ENCODE peak calls at places on chromosomes 1 and 21, in seven cellular contexts. R, D, F, S, J, A and P are unnamed samples.
A peak's percentile ranks its signal among the peaks of the same experiment; 100 is the strongest.

GRCh38 chr1:247274857-247275256 is 19.0 kb downstream of the VN1R5 start:
- DNase-seq in F (no peak), D (no peak), S (no peak), J (no peak), A (no peak), R (no peak), P (no peak)

GRCh38 chr1:234647245-234647644 is 37.3 kb upstream of the IRF2BP2 start:
- DNase-seq in J (no peak), A (no peak), D (no peak), R (no peak), F (no peak), S (no peak), P (no peak)

GRCh38 chr1:115116511-115116910 is 27.2 kb upstream of the TSPAN2 start:
- DNase-seq in R (no peak), D (no peak), F (no peak), J (no peak), A (no peak), S (no peak), P (no peak)

GRCh38 chr1:8625981-8626898 is 191.2 kb downstream of the RERE start:
- DNase-seq in S (peak; percentile 99), A (peak; percentile 98), F (no peak), J (no peak), R (no peak), D (peak; percentile 98), P (no peak)

GRCh38 chr1:150528997-150529396 is 13.4 kb downstream of the FALEC start:
- DNase-seq in J (no peak), F (no peak), D (peak; percentile 81), A (peak; percentile 94), S (peak; percentile 91), R (no peak), P (no peak)

GRCh38 chr21:36059823-36060158 is 535 bp downstream of the SETD4 start:
- DNase-seq in R (no peak), A (no peak), S (no peak), J (no peak), F (peak; percentile 78), D (no peak), P (peak; percentile 40)

GRCh38 chr1:8004113-8004802 is 21.9 kb downstream of the ERRFI1 start:
- DNase-seq in J (no peak), F (peak; percentile 78), R (no peak), D (no peak), A (peak; percentile 59), S (peak; percentile 59), P (peak; percentile 70)

GRCh38 chr1:72936942-72937341 is 654.6 kb upstream of the NEGR1 start:
- DNase-seq in A (peak; percentile 10), D (no peak), F (no peak), R (no peak), J (no peak), S (no peak), P (no peak)

GRCh38 chr1:29812397-29813135 is 576.2 kb downstream of the PTPRU start:
- DNase-seq in D (no peak), A (no peak), J (no peak), F (no peak), R (no peak), S (no peak), P (no peak)

GRCh38 chr1:109350650-109351049 is 43.8 kb upstream of the MYBPHL start:
- DNase-seq in J (no peak), R (no peak), D (no peak), S (no peak), F (no peak), A (no peak), P (no peak)

GRCh38 chr1:75615664-75616435 is 4.9 kb upstream of the SLC44A5 start:
- DNase-seq in J (no peak), D (peak; percentile 21), R (peak; percentile 56), F (no peak), S (peak; percentile 51), A (peak; percentile 56), P (no peak)

GRCh38 chr1:177943999-177944672 is 25.7 kb downstream of the SEC16B start:
- DNase-seq in D (no peak), J (no peak), A (no peak), S (peak; percentile 66), R (no peak), F (no peak), P (no peak)

GRCh38 chr1:228352677-228353481 is 53.8 kb downstream of the TRIM11 start:
- DNase-seq in S (no peak), D (no peak), A (no peak), F (no peak), R (no peak), J (no peak), P (no peak)

GRCh38 chr1:146032613-146033219 is 11.2 kb upstream of the HJV start:
- DNase-seq in S (peak; percentile 67), F (no peak), A (peak; percentile 36), D (peak; percentile 47), J (no peak), R (peak; percentile 77), P (no peak)

GRCh38 chr1:172826096-172826741 is 167.3 kb downstream of the FASLG start:
- DNase-seq in D (peak; percentile 95), F (no peak), S (peak; percentile 93), A (peak; percentile 87), J (no peak), R (peak; percentile 85), P (peak; percentile 37)

GRCh38 chr1:160567858-160568682 is 11.2 kb downstream of the CD84 start:
- DNase-seq in S (no peak), D (no peak), F (no peak), R (no peak), J (no peak), A (no peak), P (no peak)

GRCh38 chr1:92230736-92231135 is 13.0 kb downstream of the C1orf146 start:
- DNase-seq in F (no peak), A (no peak), R (no peak), S (no peak), J (no peak), D (no peak), P (no peak)

GRCh38 chr1:118989006-118989736 is 1.0 kb upstream of the TBX15 start:
- DNase-seq in R (no peak), F (no peak), S (no peak), J (no peak), D (no peak), A (no peak), P (no peak)

GRCh38 chr1:217563179-217563578 is 67.7 kb downstream of the GPATCH2 start:
- DNase-seq in J (no peak), R (no peak), F (no peak), S (no peak), D (no peak), A (no peak), P (no peak)

DNA sequence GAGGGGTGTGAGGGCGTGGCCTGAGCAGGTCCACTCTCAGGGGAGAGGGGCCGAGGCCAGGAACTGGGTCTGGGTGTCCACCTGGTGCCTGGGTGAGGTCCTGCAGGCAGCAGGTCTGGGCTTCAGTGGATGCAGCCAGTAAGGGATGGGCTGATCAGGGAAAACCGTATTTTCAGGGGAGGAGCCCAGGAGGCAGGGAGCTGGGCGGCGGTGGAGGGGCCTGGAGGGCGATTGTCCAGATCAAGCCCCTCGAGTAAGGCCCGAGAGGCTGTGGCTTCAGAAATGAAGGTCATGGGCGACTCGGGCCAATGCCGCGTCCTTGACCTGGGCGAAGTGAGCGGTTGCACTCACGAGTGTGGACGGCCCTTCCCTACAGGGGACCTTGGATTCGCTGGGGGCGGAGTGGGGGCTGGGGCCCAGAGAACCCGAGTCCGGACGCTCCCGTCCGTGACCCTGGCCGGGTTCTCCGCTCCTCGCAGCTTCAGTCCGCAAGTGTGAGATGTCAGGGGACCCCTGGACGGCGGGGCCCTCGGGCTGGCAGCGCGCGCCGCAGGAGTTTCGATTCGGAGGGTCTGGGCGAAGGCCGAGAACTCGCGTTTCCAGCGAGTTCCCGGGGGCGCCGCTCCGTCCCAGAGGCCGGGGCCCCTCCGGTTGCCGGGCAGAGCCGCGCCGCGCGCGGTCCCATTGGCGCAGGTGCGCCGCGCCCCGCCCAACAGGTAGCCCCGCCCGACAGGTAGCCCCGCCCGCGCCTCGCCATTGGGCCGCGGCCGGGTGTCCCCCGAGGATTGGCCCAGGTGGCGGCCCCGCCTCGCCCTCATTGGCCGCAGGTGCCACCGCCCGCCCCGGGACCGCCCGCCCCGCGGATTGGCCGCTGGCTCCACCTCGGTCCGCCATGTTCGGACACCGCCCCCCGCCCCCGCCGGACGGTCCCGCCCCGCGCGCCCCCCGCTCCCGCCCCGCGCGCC is at the start of gene PRKCZ:
- DNase-seq in S (peak; percentile 21), R (peak; percentile 60), F (peak; percentile 84), J (no peak), A (peak; percentile 21), D (no peak), P (no peak)
- TF ChIP-seq CTCF in S (peak; percentile 23), R (no peak), F (peak; percentile 9), J (no peak), A (peak; percentile 23), D (no peak), P (no peak)

GRCh38 chr21:15437873-15438272 is 291.9 kb upstream of the USP25 start:
- DNase-seq in R (no peak), S (peak; percentile 39), J (no peak), D (no peak), A (peak; percentile 92), F (no peak), P (no peak)
- H3K4me1 ChIP-seq in R (no peaks in the 10 kb centered on the region), S (no peaks in the 10 kb centered on the region), J (no peaks in the 10 kb centered on the region), D (no peaks in the 10 kb centered on the region), A (no peaks in the 10 kb centered on the region), F (no peaks in the 10 kb centered on the region), P (peaks cover 19% of the 10 kb centered on the region)

DNA sequence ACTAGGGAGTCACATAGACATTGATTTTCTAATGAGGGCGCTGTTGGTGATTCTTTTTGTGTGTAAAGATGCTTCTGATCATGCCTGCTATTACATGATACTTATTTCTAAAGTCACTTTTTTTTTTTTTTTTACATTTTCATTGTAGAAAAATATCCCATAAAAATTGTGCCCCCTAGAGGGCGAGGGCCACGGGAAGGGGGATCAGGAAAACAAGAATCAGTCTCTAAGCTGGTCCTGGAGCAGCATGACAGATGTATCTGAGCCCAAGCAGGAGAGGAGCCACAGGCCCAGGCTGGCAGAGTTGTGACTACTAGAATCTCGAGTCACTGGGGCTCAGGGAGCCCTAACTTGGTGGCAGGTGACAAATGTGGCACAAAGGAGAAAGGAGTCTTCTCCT is 28.1 kb downstream of the ZSCAN20 start:
- DNase-seq in F (no peak), R (no peak), J (no peak), A (no peak), S (no peak), D (no peak), P (no peak)
- TF ChIP-seq CTCF in F (no peak), R (peak; percentile 38), J (no peak), A (peak; percentile 33), S (peak; percentile 25), D (peak; percentile 26), P (no peak)

GRCh38 chr1:201501144-201501543 is 5.8 kb downstream of the CSRP1 start:
- DNase-seq in R (no peak), D (peak; percentile 85), A (peak; percentile 91), F (no peak), J (no peak), S (peak; percentile 57), P (no peak)
- H3K4me1 ChIP-seq in R (peaks cover 58% of the 10 kb centered on the region), D (peaks cover 48% of the 10 kb centered on the region), A (peaks cover 35% of the 10 kb centered on the region), F (peaks cover 88% of the 10 kb centered on the region), J (peaks cover 51% of the 10 kb centered on the region), S (peaks cover 63% of the 10 kb centered on the region), P (peaks cover 39% of the 10 kb centered on the region)